ENCODE peak calls at places on chromosomes 4 and X, in nine cellular contexts. Z, K, H, M, D, N, J, E and T are unnamed samples.

GRCh38 chrX:14095702-14096101 is 66.0 kb upstream of the GEMIN8 start:
- DNase-seq in N (peak; percentile 62), E (peak; percentile 76), H (peak; percentile 32), M (peak; percentile 57), Z (no peak), D (no peak), J (peak; percentile 74), K (peak; percentile 14), T (peak; percentile 20)

GRCh38 chr4:13615162-13615561 is 12.4 kb downstream of the BOD1L1 start:
- DNase-seq in Z (no peak), H (no peak), N (peak; percentile 64), D (no peak), K (no peak), J (no peak), E (no peak), M (no peak), T (no peak)

GRCh38 chr4:188934320-188934975 is 795.2 kb downstream of the TRIML1 start:
- DNase-seq in Z (no peak), K (no peak), J (no peak), M (peak; percentile 18), N (no peak), D (peak; percentile 16), E (peak; percentile 2), H (peak; percentile 78), T (peak; percentile 26)

GRCh38 chr4:156146581-156146980 is 192.9 kb upstream of the CTSO start:
- DNase-seq in E (no peak), K (no peak), Z (no peak), J (no peak), D (no peak), N (no peak), M (no peak), H (peak; percentile 66), T (no peak)

GRCh38 chrX:88325634-88326033 is 421.4 kb upstream of the CPXCR1 start:
- DNase-seq in M (no peak), Z (no peak), N (no peak), H (no peak), D (no peak), E (no peak), K (no peak), J (no peak), T (no peak)

GRCh38 chr4:47774078-47774477 is 63.8 kb downstream of the CORIN start:
- DNase-seq in Z (no peak), N (no peak), D (no peak), E (no peak), K (no peak), J (peak; percentile 58), M (no peak), H (no peak), T (no peak)

GRCh38 chr4:88106205-88106604 is 52.2 kb downstream of the ABCG2 start:
- DNase-seq in M (no peak), H (peak; percentile 66), D (no peak), N (no peak), K (no peak), E (no peak), Z (no peak), J (no peak), T (no peak)

GRCh38 chr4:153439831-153440230 is 26.3 kb upstream of the TMEM131L start:
- DNase-seq in J (no peak), E (no peak), H (no peak), M (no peak), D (no peak), K (no peak), Z (no peak), N (peak; percentile 50), T (no peak)

GRCh38 chrX:6729581-6729980 is 194.7 kb upstream of the VCX3A start:
- DNase-seq in K (no peak), D (no peak), M (no peak), J (no peak), Z (no peak), N (no peak), H (no peak), E (no peak), T (peak; percentile 18)

GRCh38 chr4:112546476-112546875 is 30.5 kb upstream of the NEUROG2 start:
- DNase-seq in J (no peak), E (no peak), Z (no peak), D (no peak), H (no peak), N (no peak), K (no peak), M (no peak), T (no peak)

GRCh38 chrX:134658421-134658896 is at the start of gene PLAC1:
- DNase-seq in H (no peak), N (no peak), M (no peak), Z (no peak), K (no peak), J (no peak), D (no peak), E (no peak), T (no peak)

GRCh38 chr4:168421671-168422070 is 58.6 kb downstream of the DDX60L start:
- DNase-seq in N (no peak), H (peak; percentile 62), J (no peak), K (no peak), E (peak; percentile 71), M (peak; percentile 49), D (no peak), Z (no peak), T (no peak)

GRCh38 chrX:2501246-2502102 is 698 bp upstream of the DHRSX start:
- DNase-seq in D (no peak), N (no peak), J (no peak), Z (no peak), E (no peak), M (no peak), H (no peak), K (no peak), T (no peak)

GRCh38 chrX:2499507-2499906 is 1.3 kb downstream of the DHRSX start:
- DNase-seq in D (no peak), M (no peak), N (no peak), Z (peak; percentile 38), J (no peak), H (no peak), E (no peak), K (no peak), T (no peak)

GRCh38 chrX:2500681-2501151 is at the start of the genes DHRSX and ZBED1:
- DNase-seq in J (peak; percentile 81), H (peak; percentile 26), M (no peak), E (peak; percentile 47), D (no peak), K (no peak), N (peak; percentile 69), Z (no peak), T (no peak)

GRCh38 chrX:2498781-2499302 is 1.9 kb downstream of the DHRSX start:
- DNase-seq in J (no peak), N (peak; percentile 48), D (no peak), H (peak; percentile 23), Z (peak; percentile 69), K (no peak), M (no peak), E (peak; percentile 40), T (no peak)

DNA sequence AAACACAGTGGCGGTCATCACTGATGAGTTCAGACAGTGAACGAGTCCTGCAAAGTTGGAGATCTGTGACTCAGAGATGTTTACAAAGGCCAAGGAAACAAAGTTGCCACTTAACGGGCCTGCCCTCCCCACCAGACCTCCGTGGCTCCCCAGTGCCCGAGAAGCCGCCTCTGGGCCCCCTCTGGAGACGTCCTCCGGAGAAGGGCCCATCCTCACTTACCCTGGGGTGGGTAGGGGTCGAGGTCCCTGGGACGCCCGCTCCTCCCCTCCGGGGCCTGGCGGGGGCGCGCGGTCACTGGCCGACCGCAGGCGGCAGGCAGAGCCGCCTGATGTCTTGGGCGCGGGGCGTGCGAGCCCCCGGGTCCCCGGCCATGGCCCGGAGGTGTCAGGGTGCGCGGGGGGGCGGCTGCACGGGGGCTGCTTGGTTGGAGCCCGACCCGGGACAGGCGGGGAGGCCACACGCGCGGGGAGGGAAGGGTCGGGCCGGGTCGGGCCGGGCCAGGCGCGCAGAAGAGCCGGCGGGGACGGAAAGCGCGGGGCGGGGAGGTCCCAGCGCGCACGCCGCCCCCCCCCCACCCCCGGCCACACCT is 590 bp downstream of the DHRSX start:
- DNase-seq in E (peak; percentile 50), Z (peak; percentile 68), K (no peak), D (no peak), H (peak; percentile 66), N (peak; percentile 62), J (peak; percentile 81), M (no peak), T (no peak)
- TF ChIP-seq CTCF in E (peak; percentile 24), Z (no peak), K (no peak), D (peak; percentile 7), H (no peak), N (peak; percentile 66), J (peak; percentile 53), M (peak; percentile 9), T (peak; percentile 23)

DNA sequence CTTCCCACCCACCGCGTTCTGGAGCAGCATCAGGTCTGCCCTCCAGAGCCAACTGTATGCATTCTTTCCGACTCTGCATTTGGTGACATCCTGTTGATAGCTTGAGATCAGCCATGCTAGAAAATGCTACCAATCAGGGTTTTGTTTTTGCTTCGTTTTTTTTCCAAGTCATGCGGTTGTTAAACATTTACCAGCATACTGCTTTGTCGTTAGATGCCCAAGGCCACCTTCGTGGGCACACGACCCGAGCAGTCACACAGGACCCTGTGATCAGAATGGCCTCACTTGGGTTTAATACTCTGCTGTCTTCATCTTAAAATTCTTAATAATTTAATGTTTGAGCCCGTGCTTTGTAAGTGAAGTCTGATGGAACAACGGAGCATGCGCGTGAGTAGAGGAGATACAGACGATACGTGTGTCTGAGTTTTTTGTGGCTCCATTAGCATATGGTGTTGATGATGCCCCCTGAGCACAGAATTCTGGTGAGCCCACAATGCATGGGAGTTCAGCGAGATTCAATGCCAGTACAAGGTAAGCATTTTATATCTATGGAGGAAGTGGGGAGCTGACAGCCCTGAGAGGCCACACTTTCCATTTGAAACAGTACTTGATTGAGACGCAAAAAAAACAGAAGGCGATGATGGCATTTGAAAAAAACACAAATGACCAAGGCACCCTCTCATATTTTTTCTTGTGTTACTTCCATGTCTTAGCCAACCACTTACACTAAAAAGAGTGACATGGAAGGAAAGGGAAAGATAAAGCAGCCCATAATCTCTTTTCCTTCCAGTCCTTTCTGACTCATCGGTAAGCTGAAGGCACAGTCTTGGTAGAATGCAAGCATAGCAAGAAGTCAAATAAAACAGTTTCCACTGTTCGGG is 323.6 kb downstream of the BCOR start:
- DNase-seq in J (no peak), E (peak; percentile 79), H (peak; percentile 62), K (no peak), Z (no peak), N (no peak), D (no peak), M (no peak), T (peak; percentile 59)
- H3K4me3 ChIP-seq in J (no peak overlapping the region), E (no peak overlapping the region), H (no peak overlapping the region), K (no peak overlapping the region), Z (no peak overlapping the region), N (no peak overlapping the region), D (no peak overlapping the region), M (no peak overlapping the region), T (no peak overlapping the region)

GRCh38 chr4:23320881-23321612 is 568.8 kb downstream of the PPARGC1A start:
- DNase-seq in H (no peak), K (no peak), E (no peak), D (no peak), N (no peak), J (no peak), Z (no peak), M (no peak), T (no peak)
- TF ChIP-seq CTCF in H (no peak), K (no peak), E (no peak), D (no peak), N (no peak), J (no peak), Z (no peak), M (no peak), T (no peak)

DNA sequence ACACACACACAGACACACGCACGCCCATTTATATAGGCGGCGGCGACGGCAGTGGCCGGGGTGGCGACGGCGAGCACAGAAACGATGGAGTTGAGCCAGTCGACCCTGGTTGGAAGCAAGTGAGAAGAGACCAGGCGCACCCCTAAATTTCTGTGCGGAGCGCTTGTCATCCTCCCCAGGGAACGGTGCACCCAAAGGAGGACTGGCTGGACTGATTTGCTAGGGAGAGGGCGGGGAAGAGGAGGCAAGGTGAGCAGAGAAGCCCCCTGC is 296 bp downstream of the NHS start:
- DNase-seq in M (no peak), Z (no peak), D (no peak), K (no peak), J (no peak), H (peak; percentile 18), E (no peak), N (no peak), T (no peak)
- H3K4me3 ChIP-seq in M (peak overlapping the region; percentile 62), Z (peak overlapping the region; percentile 71), D (peak overlapping the region; percentile 70), K (peak overlapping the region; percentile 25), J (peak overlapping the region; percentile 82), H (peak overlapping the region; percentile 47), E (peak overlapping the region; percentile 35), N (no peak overlapping the region), T (peak overlapping the region; percentile 65)